ENCODE peak calls at places on chromosomes 2 and 18, in six cellular contexts. One of them, this sample, is unnamed.

GRCh38 chr2:232876071-232876977 is 6.3 kb downstream of the SNORC start:
- DNase-seq in spleen: no peak
- DNase-seq in K562: no peak
- DNase-seq in transverse colon: peak
- DNase-seq in IMR-90: no peak
- DNase-seq in testis: peak
- DNase-seq in this sample: no peak

GRCh38 chr2:101699191-101699938 is 1.9 kb downstream of the MAP4K4 start:
- DNase-seq in K562: no peak
- DNase-seq in spleen: no peak
- DNase-seq in IMR-90: no peak
- DNase-seq in testis: peak
- DNase-seq in transverse colon: no peak
- DNase-seq in this sample: no peak

GRCh38 chr2:140351692-140352091 is 1571.5 kb upstream of the NXPH2 start:
- DNase-seq in spleen: no peak
- DNase-seq in testis: no peak
- DNase-seq in IMR-90: no peak
- DNase-seq in transverse colon: no peak
- DNase-seq in K562: no peak
- DNase-seq in this sample: no peak

GRCh38 chr2:127594116-127594591 is 51.8 kb upstream of the GPR17 start:
- DNase-seq in K562: no peak
- DNase-seq in spleen: no peak
- DNase-seq in transverse colon: peak
- DNase-seq in IMR-90: no peak
- DNase-seq in testis: peak
- DNase-seq in this sample: no peak

GRCh38 chr2:135963841-135964240 is 21.6 kb downstream of the DARS1 start:
- DNase-seq in testis: no peak
- DNase-seq in transverse colon: no peak
- DNase-seq in IMR-90: peak
- DNase-seq in K562: no peak
- DNase-seq in spleen: no peak
- DNase-seq in this sample: no peak

GRCh38 chr2:236636714-236637485 is 67.3 kb downstream of the ACKR3 start:
- DNase-seq in spleen: peak
- DNase-seq in testis: peak
- DNase-seq in transverse colon: no peak
- DNase-seq in IMR-90: no peak
- DNase-seq in K562: no peak
- DNase-seq in this sample: no peak

GRCh38 chr2:171598713-171599319 is 76.5 kb downstream of the CYBRD1 start:
- DNase-seq in spleen: no peak
- DNase-seq in K562: peak
- DNase-seq in IMR-90: peak
- DNase-seq in transverse colon: peak
- DNase-seq in testis: peak
- DNase-seq in this sample: no peak

GRCh38 chr2:232658217-232658785 is 24.9 kb downstream of the EFHD1 start:
- DNase-seq in spleen: no peak
- DNase-seq in IMR-90: no peak
- DNase-seq in K562: peak
- DNase-seq in transverse colon: no peak
- DNase-seq in testis: no peak
- DNase-seq in this sample: no peak

GRCh38 chr2:53970095-53970897 is 497 bp downstream of the PSME4 start:
- DNase-seq in K562: peak
- DNase-seq in IMR-90: peak
- DNase-seq in testis: peak
- DNase-seq in transverse colon: peak
- DNase-seq in spleen: no peak
- DNase-seq in this sample: peak

GRCh38 chr2:191846787-191847620 is at the start of gene CAVIN2:
- DNase-seq in spleen: peak
- DNase-seq in transverse colon: peak
- DNase-seq in testis: peak
- DNase-seq in IMR-90: peak
- DNase-seq in K562: peak
- DNase-seq in this sample: peak

GRCh38 chr2:95297639-95298395 is 670 bp downstream of the KCNIP3 start:
- DNase-seq in IMR-90: no peak
- DNase-seq in transverse colon: no peak
- DNase-seq in spleen: no peak
- DNase-seq in testis: no peak
- DNase-seq in K562: no peak
- DNase-seq in this sample: no peak

GRCh38 chr2:95298471-95299111 is 1.4 kb downstream of the KCNIP3 start:
- DNase-seq in testis: no peak
- DNase-seq in transverse colon: no peak
- DNase-seq in spleen: no peak
- DNase-seq in IMR-90: no peak
- DNase-seq in K562: no peak
- DNase-seq in this sample: no peak

GRCh38 chr2:95296036-95296435 is 1.1 kb upstream of the KCNIP3 start:
- DNase-seq in testis: no peak
- DNase-seq in spleen: no peak
- DNase-seq in K562: no peak
- DNase-seq in IMR-90: no peak
- DNase-seq in transverse colon: no peak
- DNase-seq in this sample: no peak

GRCh38 chr2:95295376-95295775 is 1.8 kb upstream of the KCNIP3 start:
- DNase-seq in IMR-90: no peak
- DNase-seq in K562: no peak
- DNase-seq in spleen: no peak
- DNase-seq in transverse colon: no peak
- DNase-seq in testis: peak
- DNase-seq in this sample: no peak

GRCh38 chr2:95297088-95297487 is at the start of gene KCNIP3:
- DNase-seq in IMR-90: no peak
- DNase-seq in spleen: no peak
- DNase-seq in testis: no peak
- DNase-seq in K562: no peak
- DNase-seq in transverse colon: peak
- DNase-seq in this sample: no peak
- TF ChIP-seq POLR2A in IMR-90: no peak
- TF ChIP-seq POLR2A in spleen: no peak
- TF ChIP-seq POLR2A in testis: no peak
- TF ChIP-seq POLR2A in K562: no peak
- TF ChIP-seq POLR2A in transverse colon: no peak
- TF ChIP-seq POLR2A in this sample: no peak

GRCh38 chr2:7825591-7826312 is 856.1 kb upstream of the ID2 start:
- DNase-seq in testis: no peak
- DNase-seq in spleen: no peak
- DNase-seq in transverse colon: no peak
- DNase-seq in K562: no peak
- DNase-seq in IMR-90: peak
- DNase-seq in this sample: no peak
- TF ChIP-seq POLR2A in testis: no peak
- TF ChIP-seq POLR2A in spleen: no peak
- TF ChIP-seq POLR2A in transverse colon: no peak
- TF ChIP-seq POLR2A in K562: no peak
- TF ChIP-seq POLR2A in IMR-90: no peak
- TF ChIP-seq POLR2A in this sample: no peak

GRCh38 chr18:31500161-31500688 is 2.2 kb downstream of the DSG2 start:
- DNase-seq in spleen: no peak
- DNase-seq in IMR-90: no peak
- DNase-seq in transverse colon: peak
- DNase-seq in testis: no peak
- DNase-seq in K562: no peak
- DNase-seq in this sample: no peak

GRCh38 chr18:31497404-31497710 is 620 bp upstream of the DSG2 start:
- DNase-seq in K562: no peak
- DNase-seq in testis: no peak
- DNase-seq in IMR-90: no peak
- DNase-seq in spleen: no peak
- DNase-seq in transverse colon: peak
- DNase-seq in this sample: no peak

GRCh38 chr18:31499157-31499524 is 1.2 kb downstream of the DSG2 start:
- DNase-seq in spleen: no peak
- DNase-seq in K562: no peak
- DNase-seq in IMR-90: no peak
- DNase-seq in transverse colon: no peak
- DNase-seq in testis: no peak
- DNase-seq in this sample: no peak

GRCh38 chr18:31498450-31499156 is 626 bp downstream of the DSG2 start:
- DNase-seq in spleen: no peak
- DNase-seq in IMR-90: no peak
- DNase-seq in K562: no peak
- DNase-seq in transverse colon: peak
- DNase-seq in testis: no peak
- DNase-seq in this sample: no peak

GRCh38 chr18:31497711-31498449 is at the start of gene DSG2:
- DNase-seq in K562: peak
- DNase-seq in IMR-90: no peak
- DNase-seq in transverse colon: peak
- DNase-seq in spleen: peak
- DNase-seq in testis: peak
- DNase-seq in this sample: peak
- TF ChIP-seq POLR2A in K562: peak
- TF ChIP-seq POLR2A in IMR-90: no peak
- TF ChIP-seq POLR2A in transverse colon: peak
- TF ChIP-seq POLR2A in spleen: no peak
- TF ChIP-seq POLR2A in testis: no peak
- TF ChIP-seq POLR2A in this sample: no peak

GRCh38 chr2:74179063-74179865 is 585 bp upstream of the MOB1A start:
- DNase-seq in spleen: peak
- DNase-seq in IMR-90: no peak
- DNase-seq in K562: no peak
- DNase-seq in testis: no peak
- DNase-seq in transverse colon: no peak
- DNase-seq in this sample: peak
- TF ChIP-seq POLR2A in spleen: no peak
- TF ChIP-seq POLR2A in IMR-90: no peak
- TF ChIP-seq POLR2A in K562: no peak
- TF ChIP-seq POLR2A in testis: peak
- TF ChIP-seq POLR2A in transverse colon: no peak
- TF ChIP-seq POLR2A in this sample: no peak